ENCODE peak calls at places on chromosomes 7 and 10, in four cellular contexts. One of them, this sample, is unnamed.

GRCh38 chr10:133318494-133319127 is 9.9 kb downstream of the ZNF511 start:
- DNase-seq in mammary epithelial cell: peak
- DNase-seq in RWPE1: no peak
- DNase-seq in GM10248: peak
- DNase-seq in this sample: peak

GRCh38 chr7:23093546-23093945 is 12.0 kb upstream of the KLHL7 start:
- DNase-seq in mammary epithelial cell: peak
- DNase-seq in RWPE1: no peak
- DNase-seq in GM10248: no peak
- DNase-seq in this sample: no peak

GRCh38 chr7:150322833-150323681 is at the start of the genes ACTR3C and LRRC61:
- DNase-seq in mammary epithelial cell: peak
- DNase-seq in RWPE1: peak
- DNase-seq in GM10248: peak
- DNase-seq in this sample: peak

GRCh38 chr10:70494966-70495365 is 16.4 kb downstream of the PALD1 start:
- DNase-seq in mammary epithelial cell: no peak
- DNase-seq in RWPE1: no peak
- DNase-seq in GM10248: no peak
- DNase-seq in this sample: no peak

GRCh38 chr7:27997188-27997707 is 183.3 kb downstream of the JAZF1 start:
- DNase-seq in mammary epithelial cell: no peak
- DNase-seq in RWPE1: no peak
- DNase-seq in GM10248: no peak
- DNase-seq in this sample: no peak

GRCh38 chr7:28623105-28623730 is 210.9 kb downstream of the CREB5 start:
- DNase-seq in mammary epithelial cell: no peak
- DNase-seq in RWPE1: no peak
- DNase-seq in GM10248: no peak
- DNase-seq in this sample: peak

GRCh38 chr7:152054377-152055230 is 29.1 kb downstream of the GALNT11 start:
- DNase-seq in mammary epithelial cell: peak
- DNase-seq in RWPE1: no peak
- DNase-seq in GM10248: no peak
- DNase-seq in this sample: no peak

GRCh38 chr7:66500087-66500486 is 128.6 kb upstream of the KCTD7 start:
- DNase-seq in mammary epithelial cell: no peak
- DNase-seq in RWPE1: no peak
- DNase-seq in GM10248: no peak
- DNase-seq in this sample: no peak

GRCh38 chr10:35075228-35075627 is 14.9 kb downstream of the CUL2 start:
- DNase-seq in mammary epithelial cell: no peak
- DNase-seq in RWPE1: no peak
- DNase-seq in GM10248: no peak
- DNase-seq in this sample: no peak

GRCh38 chr10:14010083-14010551 is 320.6 kb downstream of the FRMD4A start:
- DNase-seq in mammary epithelial cell: peak
- DNase-seq in RWPE1: no peak
- DNase-seq in GM10248: no peak
- DNase-seq in this sample: no peak

GRCh38 chr10:133016493-133017202 is 71.1 kb upstream of the ADGRA1 start:
- DNase-seq in mammary epithelial cell: no peak
- DNase-seq in RWPE1: no peak
- DNase-seq in GM10248: no peak
- DNase-seq in this sample: no peak

GRCh38 chr10:59687657-59688056 is 22.0 kb downstream of the SLC16A9 start:
- DNase-seq in mammary epithelial cell: no peak
- DNase-seq in RWPE1: no peak
- DNase-seq in GM10248: no peak
- DNase-seq in this sample: no peak

GRCh38 chr7:119964640-119965542 is 308.1 kb upstream of the KCND2 start:
- DNase-seq in mammary epithelial cell: peak
- DNase-seq in RWPE1: no peak
- DNase-seq in GM10248: no peak
- DNase-seq in this sample: no peak

GRCh38 chr10:103711351-103711994 is 143.9 kb downstream of the SH3PXD2A start:
- DNase-seq in mammary epithelial cell: no peak
- DNase-seq in RWPE1: no peak
- DNase-seq in GM10248: no peak
- DNase-seq in this sample: no peak

GRCh38 chr7:54946271-54946670 is 72.5 kb upstream of the EGFR start:
- DNase-seq in mammary epithelial cell: peak
- DNase-seq in RWPE1: peak
- DNase-seq in GM10248: no peak
- DNase-seq in this sample: no peak

GRCh38 chr7:6246257-6246917 is 26.0 kb downstream of the CYTH3 start:
- DNase-seq in mammary epithelial cell: no peak
- DNase-seq in RWPE1: no peak
- DNase-seq in GM10248: no peak
- DNase-seq in this sample: no peak

GRCh38 chr10:132006966-132007365 is 25.2 kb upstream of the BNIP3 start:
- DNase-seq in mammary epithelial cell: no peak
- DNase-seq in RWPE1: no peak
- DNase-seq in GM10248: no peak
- DNase-seq in this sample: no peak

GRCh38 chr10:35003906-35004305 is 86.2 kb downstream of the CUL2 start:
- DNase-seq in mammary epithelial cell: no peak
- DNase-seq in RWPE1: no peak
- DNase-seq in GM10248: no peak
- DNase-seq in this sample: no peak

GRCh38 chr7:25642849-25643248 is 414.6 kb upstream of the NPVF start:
- DNase-seq in mammary epithelial cell: peak
- DNase-seq in RWPE1: peak
- DNase-seq in GM10248: no peak
- DNase-seq in this sample: no peak

GRCh38 chr7:607938-608337 is 88.3 kb upstream of the PDGFA start:
- DNase-seq in mammary epithelial cell: no peak
- DNase-seq in RWPE1: no peak
- DNase-seq in GM10248: no peak
- DNase-seq in this sample: no peak

GRCh38 chr7:87000344-87000743 is 59.1 kb downstream of the ELAPOR2 start:
- DNase-seq in mammary epithelial cell: no peak
- DNase-seq in RWPE1: no peak
- DNase-seq in GM10248: no peak
- DNase-seq in this sample: no peak

GRCh38 chr10:30438016-30438850 is 4.2 kb downstream of the MAP3K8 start:
- DNase-seq in mammary epithelial cell: no peak
- DNase-seq in RWPE1: no peak
- DNase-seq in GM10248: no peak
- DNase-seq in this sample: no peak

GRCh38 chr7:103989200-103989784 is at the start of gene RELN:
- DNase-seq in mammary epithelial cell: peak
- DNase-seq in RWPE1: no peak
- DNase-seq in GM10248: peak
- DNase-seq in this sample: peak

GRCh38 chr7:86733783-86734182 is 90.1 kb downstream of the GRM3 start:
- DNase-seq in mammary epithelial cell: no peak
- DNase-seq in RWPE1: no peak
- DNase-seq in GM10248: no peak
- DNase-seq in this sample: no peak

GRCh38 chr10:3889961-3890522 is 105.0 kb upstream of the KLF6 start:
- DNase-seq in mammary epithelial cell: peak
- DNase-seq in RWPE1: no peak
- DNase-seq in GM10248: no peak
- DNase-seq in this sample: no peak

GRCh38 chr10:132845780-132846595 is 60.0 kb upstream of the NKX6-2 start:
- DNase-seq in mammary epithelial cell: no peak
- DNase-seq in RWPE1: no peak
- DNase-seq in GM10248: no peak
- DNase-seq in this sample: no peak

GRCh38 chr10:71357792-71358265 is 38.8 kb downstream of the SLC29A3 start:
- DNase-seq in mammary epithelial cell: no peak
- DNase-seq in RWPE1: no peak
- DNase-seq in GM10248: no peak
- DNase-seq in this sample: no peak

GRCh38 chr7:55349126-55349525 is 16.0 kb upstream of the LANCL2 start:
- DNase-seq in mammary epithelial cell: peak
- DNase-seq in RWPE1: no peak
- DNase-seq in GM10248: no peak
- DNase-seq in this sample: no peak

GRCh38 chr10:11625019-11625735 is 13.7 kb upstream of the USP6NL start:
- DNase-seq in mammary epithelial cell: peak
- DNase-seq in RWPE1: no peak
- DNase-seq in GM10248: peak
- DNase-seq in this sample: peak

GRCh38 chr10:61781969-61782403 is 119.3 kb downstream of the CABCOCO1 start:
- DNase-seq in mammary epithelial cell: peak
- DNase-seq in RWPE1: peak
- DNase-seq in GM10248: no peak
- DNase-seq in this sample: no peak

GRCh38 chr7:151990567-151990966 is 34.3 kb downstream of the GALNTL5 start:
- DNase-seq in mammary epithelial cell: no peak
- DNase-seq in RWPE1: no peak
- DNase-seq in GM10248: no peak
- DNase-seq in this sample: no peak

GRCh38 chr10:33034931-33035330 is 76.9 kb upstream of the ITGB1 start:
- DNase-seq in mammary epithelial cell: no peak
- DNase-seq in RWPE1: no peak
- DNase-seq in GM10248: no peak
- DNase-seq in this sample: no peak

GRCh38 chr7:36280840-36281812 is 108.5 kb upstream of the ANLN start:
- DNase-seq in mammary epithelial cell: peak
- DNase-seq in RWPE1: peak
- DNase-seq in GM10248: peak
- DNase-seq in this sample: no peak

GRCh38 chr7:134646425-134647305 is at the start of gene BPGM:
- DNase-seq in mammary epithelial cell: peak
- DNase-seq in RWPE1: peak
- DNase-seq in GM10248: peak
- DNase-seq in this sample: peak
- TF ChIP-seq CTCF in mammary epithelial cell: peak
- TF ChIP-seq CTCF in RWPE1: peak
- TF ChIP-seq CTCF in GM10248: peak
- TF ChIP-seq CTCF in this sample: peak

GRCh38 chr7:45938626-45939302 is 17.7 kb upstream of the IGFBP3 start:
- DNase-seq in mammary epithelial cell: no peak
- DNase-seq in RWPE1: no peak
- DNase-seq in GM10248: no peak
- DNase-seq in this sample: no peak
- TF ChIP-seq CTCF in mammary epithelial cell: no peak
- TF ChIP-seq CTCF in RWPE1: no peak
- TF ChIP-seq CTCF in GM10248: no peak
- TF ChIP-seq CTCF in this sample: no peak

GRCh38 chr7:147852833-147853232 is 737.7 kb upstream of the C7orf33 start:
- DNase-seq in mammary epithelial cell: no peak
- DNase-seq in RWPE1: no peak
- DNase-seq in GM10248: no peak
- DNase-seq in this sample: no peak
- TF ChIP-seq CTCF in mammary epithelial cell: no peak
- TF ChIP-seq CTCF in RWPE1: no peak
- TF ChIP-seq CTCF in GM10248: no peak
- TF ChIP-seq CTCF in this sample: no peak

GRCh38 chr7:12674861-12675260 is 12.6 kb upstream of the ARL4A start:
- DNase-seq in mammary epithelial cell: peak
- DNase-seq in RWPE1: no peak
- DNase-seq in GM10248: peak
- DNase-seq in this sample: peak
- TF ChIP-seq CTCF in mammary epithelial cell: peak
- TF ChIP-seq CTCF in RWPE1: peak
- TF ChIP-seq CTCF in GM10248: no peak
- TF ChIP-seq CTCF in this sample: no peak

DNA sequence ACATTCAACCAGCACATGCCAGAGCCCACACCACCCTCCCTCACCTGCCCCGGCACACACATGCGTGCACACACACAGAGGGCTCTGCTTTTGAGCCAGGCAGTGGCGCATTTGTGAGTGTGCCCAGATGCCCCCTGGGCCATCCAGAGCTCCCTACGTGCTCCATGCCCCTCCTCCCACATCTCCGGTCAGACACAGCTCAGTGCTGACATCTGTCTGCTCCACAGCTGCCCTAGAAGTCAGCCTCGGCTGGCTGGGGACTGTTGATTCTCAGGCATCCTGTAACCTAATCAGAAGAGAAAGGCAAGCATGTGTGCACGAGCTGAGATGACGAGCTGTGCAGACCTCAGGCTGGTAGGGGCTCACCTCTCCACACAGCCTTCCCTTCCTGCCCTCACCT is 135.1 kb downstream of the ZMIZ1 start:
- DNase-seq in mammary epithelial cell: no peak
- DNase-seq in RWPE1: no peak
- DNase-seq in GM10248: no peak
- DNase-seq in this sample: no peak
- TF ChIP-seq CTCF in mammary epithelial cell: no peak
- TF ChIP-seq CTCF in RWPE1: no peak
- TF ChIP-seq CTCF in GM10248: no peak
- TF ChIP-seq CTCF in this sample: no peak

GRCh38 chr7:99296471-99296870 is 23.8 kb downstream of the MYH16 start:
- DNase-seq in mammary epithelial cell: no peak
- DNase-seq in RWPE1: no peak
- DNase-seq in GM10248: no peak
- DNase-seq in this sample: no peak
- TF ChIP-seq CTCF in mammary epithelial cell: no peak
- TF ChIP-seq CTCF in RWPE1: no peak
- TF ChIP-seq CTCF in GM10248: no peak
- TF ChIP-seq CTCF in this sample: no peak

DNA sequence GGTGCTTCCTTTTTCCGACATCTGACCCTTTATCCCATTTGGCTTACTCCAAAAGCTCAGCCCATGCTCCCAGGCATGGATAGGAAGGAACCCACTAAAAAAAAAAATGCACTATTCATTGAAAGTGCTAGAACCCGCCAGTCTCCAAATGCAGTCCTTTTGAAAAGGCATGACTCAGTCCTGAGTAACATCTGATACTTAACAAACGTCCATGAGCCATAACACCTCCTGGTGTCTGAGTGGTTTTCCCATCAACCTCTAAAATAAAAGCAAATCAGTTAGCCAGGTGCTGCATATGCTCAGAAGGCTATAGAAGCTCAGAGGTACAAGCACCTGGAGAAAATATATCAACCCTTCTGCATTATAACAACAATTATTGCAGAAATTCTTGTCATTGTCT is 45.0 kb upstream of the CACUL1 start:
- DNase-seq in mammary epithelial cell: peak
- DNase-seq in RWPE1: peak
- DNase-seq in GM10248: no peak
- DNase-seq in this sample: no peak
- TF ChIP-seq CTCF in mammary epithelial cell: peak
- TF ChIP-seq CTCF in RWPE1: no peak
- TF ChIP-seq CTCF in GM10248: no peak
- TF ChIP-seq CTCF in this sample: no peak

GRCh38 chr7:142228681-142229080 is 29.2 kb downstream of the PRSS58 start:
- DNase-seq in mammary epithelial cell: no peak
- DNase-seq in RWPE1: no peak
- DNase-seq in GM10248: no peak
- DNase-seq in this sample: no peak

GRCh38 chr7:142231716-142232115 is 26.1 kb downstream of the PRSS58 start:
- DNase-seq in mammary epithelial cell: no peak
- DNase-seq in RWPE1: no peak
- DNase-seq in GM10248: no peak
- DNase-seq in this sample: no peak
- TF ChIP-seq CTCF in mammary epithelial cell: no peak
- TF ChIP-seq CTCF in RWPE1: no peak
- TF ChIP-seq CTCF in GM10248: no peak
- TF ChIP-seq CTCF in this sample: peak